ENCODE peak calls at places on chromosomes 1 and 21, in ten cellular contexts. One of them, this sample, is unnamed.

GRCh38 chr1:214573386-214574358 is 22.3 kb upstream of the PTPN14 start:
- DNase-seq in AG09309: no peak
- DNase-seq in right lobe of liver: no peak
- DNase-seq in dorsolateral prefrontal cortex: no peak
- DNase-seq in breast epithelium: peak
- DNase-seq in GM23338: no peak
- DNase-seq in GM12865: no peak
- DNase-seq in ovary: no peak
- DNase-seq in fibroblast of pulmonary artery: peak
- DNase-seq in foreskin keratinocyte: peak
- DNase-seq in this sample: no peak

GRCh38 chr1:87180682-87181081 is 148.0 kb upstream of the LMO4 start:
- DNase-seq in dorsolateral prefrontal cortex: no peak
- DNase-seq in GM23338: no peak
- DNase-seq in AG09309: no peak
- DNase-seq in foreskin keratinocyte: no peak
- DNase-seq in GM12865: no peak
- DNase-seq in ovary: no peak
- DNase-seq in breast epithelium: no peak
- DNase-seq in right lobe of liver: no peak
- DNase-seq in fibroblast of pulmonary artery: no peak
- DNase-seq in this sample: no peak

GRCh38 chr1:17274186-17275170 is 25.6 kb downstream of the PADI3 start:
- DNase-seq in right lobe of liver: peak
- DNase-seq in fibroblast of pulmonary artery: peak
- DNase-seq in GM12865: peak
- DNase-seq in AG09309: no peak
- DNase-seq in foreskin keratinocyte: no peak
- DNase-seq in GM23338: peak
- DNase-seq in breast epithelium: no peak
- DNase-seq in ovary: no peak
- DNase-seq in dorsolateral prefrontal cortex: no peak
- DNase-seq in this sample: peak

GRCh38 chr1:172321429-172321828 is 99.1 kb upstream of the C1orf105 start:
- DNase-seq in AG09309: peak
- DNase-seq in fibroblast of pulmonary artery: peak
- DNase-seq in dorsolateral prefrontal cortex: no peak
- DNase-seq in foreskin keratinocyte: no peak
- DNase-seq in breast epithelium: no peak
- DNase-seq in ovary: no peak
- DNase-seq in GM23338: no peak
- DNase-seq in GM12865: no peak
- DNase-seq in right lobe of liver: no peak
- DNase-seq in this sample: no peak

GRCh38 chr1:9729523-9729922 is 78.0 kb downstream of the PIK3CD start:
- DNase-seq in foreskin keratinocyte: no peak
- DNase-seq in fibroblast of pulmonary artery: no peak
- DNase-seq in GM12865: no peak
- DNase-seq in AG09309: no peak
- DNase-seq in dorsolateral prefrontal cortex: no peak
- DNase-seq in breast epithelium: no peak
- DNase-seq in right lobe of liver: no peak
- DNase-seq in GM23338: no peak
- DNase-seq in ovary: no peak
- DNase-seq in this sample: no peak

GRCh38 chr1:2449636-2450454 is 26.2 kb upstream of the PLCH2 start:
- DNase-seq in dorsolateral prefrontal cortex: no peak
- DNase-seq in breast epithelium: no peak
- DNase-seq in AG09309: no peak
- DNase-seq in foreskin keratinocyte: no peak
- DNase-seq in fibroblast of pulmonary artery: no peak
- DNase-seq in ovary: no peak
- DNase-seq in right lobe of liver: no peak
- DNase-seq in GM23338: no peak
- DNase-seq in GM12865: no peak
- DNase-seq in this sample: peak

GRCh38 chr1:232437510-232437909 is 192.4 kb downstream of the SIPA1L2 start:
- DNase-seq in ovary: no peak
- DNase-seq in foreskin keratinocyte: no peak
- DNase-seq in breast epithelium: no peak
- DNase-seq in AG09309: no peak
- DNase-seq in fibroblast of pulmonary artery: no peak
- DNase-seq in right lobe of liver: no peak
- DNase-seq in GM23338: no peak
- DNase-seq in dorsolateral prefrontal cortex: no peak
- DNase-seq in GM12865: no peak
- DNase-seq in this sample: no peak

GRCh38 chr1:239951518-239952130 is 140.1 kb upstream of the FMN2 start:
- DNase-seq in GM23338: peak
- DNase-seq in ovary: peak
- DNase-seq in dorsolateral prefrontal cortex: peak
- DNase-seq in fibroblast of pulmonary artery: peak
- DNase-seq in breast epithelium: peak
- DNase-seq in right lobe of liver: peak
- DNase-seq in foreskin keratinocyte: no peak
- DNase-seq in GM12865: peak
- DNase-seq in AG09309: peak
- DNase-seq in this sample: peak

GRCh38 chr1:220527279-220528048 is 472 bp upstream of the MARK1 start:
- DNase-seq in AG09309: no peak
- DNase-seq in breast epithelium: no peak
- DNase-seq in ovary: peak
- DNase-seq in right lobe of liver: no peak
- DNase-seq in foreskin keratinocyte: no peak
- DNase-seq in GM23338: peak
- DNase-seq in GM12865: peak
- DNase-seq in fibroblast of pulmonary artery: peak
- DNase-seq in dorsolateral prefrontal cortex: peak
- DNase-seq in this sample: peak

GRCh38 chr1:61076728-61077675 is 5.4 kb upstream of the NFIA start:
- DNase-seq in breast epithelium: peak
- DNase-seq in right lobe of liver: peak
- DNase-seq in GM23338: peak
- DNase-seq in foreskin keratinocyte: peak
- DNase-seq in dorsolateral prefrontal cortex: peak
- DNase-seq in GM12865: peak
- DNase-seq in ovary: peak
- DNase-seq in fibroblast of pulmonary artery: peak
- DNase-seq in AG09309: peak
- DNase-seq in this sample: peak

DNA sequence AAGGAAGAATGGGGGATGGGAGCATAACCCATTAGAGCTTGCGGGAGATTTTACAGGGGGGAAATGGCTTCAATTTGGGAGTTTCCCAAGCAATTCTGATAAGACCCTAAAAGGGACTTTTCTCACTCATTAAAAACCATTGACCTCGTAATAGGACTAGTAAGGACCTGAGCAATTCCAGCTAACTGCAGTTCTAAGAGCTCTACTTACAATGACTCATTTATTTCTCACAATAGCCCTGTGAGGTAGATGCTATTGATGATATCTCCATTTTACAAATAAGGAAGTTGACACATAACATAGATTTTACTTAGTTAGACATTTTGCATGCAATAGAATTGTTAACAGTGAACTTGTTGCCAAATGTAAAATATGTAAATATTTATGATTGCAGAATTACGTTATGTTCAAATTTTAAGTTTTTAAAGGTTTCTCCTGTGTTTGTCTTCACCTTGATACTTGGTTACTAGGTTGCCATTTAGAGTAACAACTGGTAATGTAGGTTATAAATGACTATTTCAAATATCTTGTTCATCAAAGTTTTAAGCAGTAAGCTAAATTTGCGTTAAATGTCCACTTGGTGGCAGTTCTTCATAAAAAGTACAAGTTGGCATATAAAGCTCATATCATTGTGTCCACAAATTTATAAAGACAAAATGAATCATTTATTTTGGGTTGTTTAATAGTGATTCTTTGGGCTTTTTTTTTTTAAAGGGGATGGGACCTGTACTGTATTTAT is 182.0 kb downstream of the PLA2G4A start:
- DNase-seq in dorsolateral prefrontal cortex: no peak
- DNase-seq in foreskin keratinocyte: peak
- DNase-seq in fibroblast of pulmonary artery: no peak
- DNase-seq in breast epithelium: no peak
- DNase-seq in GM23338: no peak
- DNase-seq in GM12865: peak
- DNase-seq in ovary: no peak
- DNase-seq in right lobe of liver: no peak
- DNase-seq in AG09309: no peak
- DNase-seq in this sample: no peak
- TF ChIP-seq CTCF in dorsolateral prefrontal cortex: no peak
- TF ChIP-seq CTCF in foreskin keratinocyte: no peak
- TF ChIP-seq CTCF in fibroblast of pulmonary artery: no peak
- TF ChIP-seq CTCF in breast epithelium: no peak
- TF ChIP-seq CTCF in GM23338: no peak
- TF ChIP-seq CTCF in GM12865: no peak
- TF ChIP-seq CTCF in ovary: no peak
- TF ChIP-seq CTCF in right lobe of liver: no peak
- TF ChIP-seq CTCF in AG09309: no peak
- TF ChIP-seq CTCF in this sample: no peak

GRCh38 chr21:46610018-46610701 is 5.3 kb upstream of the S100B start:
- DNase-seq in ovary: no peak
- DNase-seq in AG09309: no peak
- DNase-seq in right lobe of liver: no peak
- DNase-seq in GM23338: no peak
- DNase-seq in breast epithelium: no peak
- DNase-seq in dorsolateral prefrontal cortex: no peak
- DNase-seq in foreskin keratinocyte: no peak
- DNase-seq in GM12865: peak
- DNase-seq in fibroblast of pulmonary artery: no peak
- DNase-seq in this sample: no peak
- TF ChIP-seq CTCF in ovary: no peak
- TF ChIP-seq CTCF in AG09309: no peak
- TF ChIP-seq CTCF in right lobe of liver: no peak
- TF ChIP-seq CTCF in GM23338: no peak
- TF ChIP-seq CTCF in breast epithelium: no peak
- TF ChIP-seq CTCF in dorsolateral prefrontal cortex: no peak
- TF ChIP-seq CTCF in foreskin keratinocyte: no peak
- TF ChIP-seq CTCF in GM12865: no peak
- TF ChIP-seq CTCF in fibroblast of pulmonary artery: no peak
- TF ChIP-seq CTCF in this sample: no peak

GRCh38 chr1:168689726-168690602 is 39.0 kb downstream of the DPT start:
- DNase-seq in breast epithelium: no peak
- DNase-seq in ovary: no peak
- DNase-seq in right lobe of liver: no peak
- DNase-seq in GM23338: no peak
- DNase-seq in dorsolateral prefrontal cortex: no peak
- DNase-seq in fibroblast of pulmonary artery: peak
- DNase-seq in GM12865: no peak
- DNase-seq in AG09309: no peak
- DNase-seq in foreskin keratinocyte: peak
- DNase-seq in this sample: no peak

GRCh38 chr1:168686666-168687065 is 42.3 kb downstream of the DPT start:
- DNase-seq in foreskin keratinocyte: no peak
- DNase-seq in AG09309: no peak
- DNase-seq in right lobe of liver: no peak
- DNase-seq in dorsolateral prefrontal cortex: no peak
- DNase-seq in GM23338: no peak
- DNase-seq in fibroblast of pulmonary artery: no peak
- DNase-seq in GM12865: no peak
- DNase-seq in ovary: no peak
- DNase-seq in breast epithelium: no peak
- DNase-seq in this sample: no peak

GRCh38 chr1:168691541-168691940 is 37.5 kb downstream of the DPT start:
- DNase-seq in dorsolateral prefrontal cortex: no peak
- DNase-seq in GM12865: no peak
- DNase-seq in ovary: no peak
- DNase-seq in right lobe of liver: no peak
- DNase-seq in fibroblast of pulmonary artery: no peak
- DNase-seq in breast epithelium: no peak
- DNase-seq in AG09309: no peak
- DNase-seq in foreskin keratinocyte: no peak
- DNase-seq in GM23338: no peak
- DNase-seq in this sample: no peak

GRCh38 chr1:168688679-168689657 is 40.0 kb downstream of the DPT start:
- DNase-seq in ovary: no peak
- DNase-seq in GM12865: no peak
- DNase-seq in GM23338: no peak
- DNase-seq in right lobe of liver: no peak
- DNase-seq in breast epithelium: no peak
- DNase-seq in dorsolateral prefrontal cortex: no peak
- DNase-seq in AG09309: no peak
- DNase-seq in fibroblast of pulmonary artery: no peak
- DNase-seq in foreskin keratinocyte: no peak
- DNase-seq in this sample: no peak

DNA sequence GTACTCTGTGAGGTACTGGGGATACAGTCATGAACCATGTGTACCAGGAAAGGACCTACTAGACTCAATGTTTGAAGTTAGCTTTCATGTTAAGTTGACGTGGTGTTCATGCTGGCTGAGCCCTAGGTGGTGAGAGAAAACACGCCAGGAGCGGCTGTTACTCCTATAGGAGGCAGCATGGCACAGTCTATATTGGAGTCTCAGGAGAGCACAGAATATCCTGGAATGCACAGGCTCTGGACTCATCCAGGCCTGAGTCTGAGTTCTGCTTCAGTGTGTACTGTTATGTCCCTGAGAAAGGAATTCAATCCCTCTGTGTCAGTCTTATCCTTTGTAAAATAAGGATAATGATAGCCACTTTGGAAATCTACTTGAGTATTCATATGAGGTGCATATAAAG is 41.2 kb downstream of the DPT start:
- DNase-seq in fibroblast of pulmonary artery: no peak
- DNase-seq in breast epithelium: no peak
- DNase-seq in GM12865: no peak
- DNase-seq in foreskin keratinocyte: no peak
- DNase-seq in GM23338: peak
- DNase-seq in ovary: no peak
- DNase-seq in dorsolateral prefrontal cortex: no peak
- DNase-seq in AG09309: no peak
- DNase-seq in right lobe of liver: no peak
- DNase-seq in this sample: no peak
- TF ChIP-seq CTCF in fibroblast of pulmonary artery: no peak
- TF ChIP-seq CTCF in breast epithelium: no peak
- TF ChIP-seq CTCF in GM12865: no peak
- TF ChIP-seq CTCF in foreskin keratinocyte: peak
- TF ChIP-seq CTCF in GM23338: peak
- TF ChIP-seq CTCF in ovary: no peak
- TF ChIP-seq CTCF in dorsolateral prefrontal cortex: no peak
- TF ChIP-seq CTCF in AG09309: peak
- TF ChIP-seq CTCF in right lobe of liver: no peak
- TF ChIP-seq CTCF in this sample: no peak

DNA sequence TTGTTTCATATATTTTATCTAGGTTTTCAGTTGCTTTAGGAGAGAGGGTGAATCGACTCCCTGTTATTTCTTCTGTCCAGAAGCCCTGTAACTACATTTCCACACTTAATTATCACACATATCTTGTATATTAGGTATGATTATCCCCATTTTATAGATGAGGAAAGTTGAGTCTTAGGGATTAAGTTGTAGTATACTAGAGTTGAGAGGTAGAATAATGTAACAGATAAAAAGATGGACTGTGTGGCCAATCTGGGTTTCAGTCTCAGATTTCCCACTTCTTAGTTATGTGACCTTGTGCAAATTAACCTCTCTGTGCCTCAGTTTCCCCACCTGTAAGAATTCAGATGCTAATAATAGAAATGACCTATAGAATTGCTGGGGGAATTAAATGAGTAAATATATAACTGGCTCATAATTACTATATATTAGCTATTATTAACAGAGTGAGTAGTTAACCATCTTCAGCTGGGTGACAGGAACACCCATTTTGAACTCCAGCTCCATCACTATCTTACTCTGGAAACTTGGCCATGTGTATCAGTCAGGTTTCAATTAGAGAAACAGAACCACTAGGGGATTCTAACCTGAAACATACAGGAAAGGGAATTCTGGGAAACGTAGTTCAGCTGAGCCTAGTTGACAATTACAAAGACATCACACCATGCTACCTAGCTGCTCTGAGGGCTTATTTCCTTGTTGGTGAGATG is 20.4 kb upstream of the FOXO6 start:
- DNase-seq in foreskin keratinocyte: no peak
- DNase-seq in AG09309: no peak
- DNase-seq in GM12865: no peak
- DNase-seq in dorsolateral prefrontal cortex: no peak
- DNase-seq in GM23338: peak
- DNase-seq in ovary: no peak
- DNase-seq in breast epithelium: no peak
- DNase-seq in fibroblast of pulmonary artery: no peak
- DNase-seq in right lobe of liver: no peak
- DNase-seq in this sample: no peak
- TF ChIP-seq CTCF in foreskin keratinocyte: peak
- TF ChIP-seq CTCF in AG09309: no peak
- TF ChIP-seq CTCF in GM12865: no peak
- TF ChIP-seq CTCF in dorsolateral prefrontal cortex: no peak
- TF ChIP-seq CTCF in GM23338: peak
- TF ChIP-seq CTCF in ovary: no peak
- TF ChIP-seq CTCF in breast epithelium: no peak
- TF ChIP-seq CTCF in fibroblast of pulmonary artery: no peak
- TF ChIP-seq CTCF in right lobe of liver: no peak
- TF ChIP-seq CTCF in this sample: no peak